ENCODE peak calls at places on chromosomes 5 and 9, in seven cellular contexts. Q is neuronal stem cell; F is astrocyte; M is CD8-positive, alpha-beta memory T cell; R is WERI-Rb-1; W is adrenal gland; T is left lung. C is an unnamed sample. For H3K36me3, the result is how much of the 10 kb centered on the place peaks cover.

GRCh38 chr5:141431286-141431685 is 979 bp downstream of the PCDHGA12 start:
- DNase-seq in F (peak), Q (no peak), M (no peak), T (no peak), W (peak), R (no peak), C (no peak)

GRCh38 chr5:78908173-78908901 is 76.8 kb downstream of the ARSB start:
- DNase-seq in M (no peak), F (peak), W (peak), T (peak), Q (peak), R (peak), C (no peak)

GRCh38 chr5:166046956-166047355 is 2244.5 kb upstream of the WWC1 start:
- DNase-seq in Q (no peak), M (no peak), W (no peak), T (no peak), R (no peak), F (no peak), C (no peak)

GRCh38 chr5:78649816-78650561 is 1.4 kb upstream of the LHFPL2 start:
- DNase-seq in W (no peak), F (peak), R (no peak), T (no peak), Q (no peak), M (no peak), C (no peak)

GRCh38 chr5:78178356-78178755 is 116.1 kb downstream of the AP3B1 start:
- DNase-seq in T (no peak), Q (no peak), W (no peak), F (no peak), M (no peak), R (no peak), C (no peak)

GRCh38 chr5:94793816-94794198 is 175.3 kb downstream of the SLF1 start:
- DNase-seq in M (no peak), W (no peak), F (peak), R (no peak), Q (no peak), T (no peak), C (no peak)

GRCh38 chr5:13477118-13477737 is 467.3 kb downstream of the DNAH5 start:
- DNase-seq in W (no peak), R (no peak), M (no peak), F (peak), Q (no peak), T (no peak), C (no peak)

GRCh38 chr9:99241106-99241505 is 19.0 kb downstream of the SEC61B start:
- DNase-seq in R (no peak), T (no peak), W (no peak), Q (no peak), M (no peak), F (no peak), C (no peak)

GRCh38 chr9:124040186-124040920 is 28.8 kb downstream of the LHX2 start:
- DNase-seq in Q (no peak), M (no peak), F (peak), R (peak), W (no peak), T (no peak), C (peak)

GRCh38 chr5:142830241-142831018 is 60.3 kb downstream of the ARHGAP26 start:
- DNase-seq in R (no peak), T (no peak), F (peak), W (no peak), Q (no peak), M (no peak), C (no peak)

GRCh38 chr5:28958581-28958980 is 1920.2 kb upstream of the CDH9 start:
- DNase-seq in Q (no peak), M (no peak), T (no peak), F (no peak), W (no peak), R (no peak), C (no peak)

GRCh38 chr5:73266309-73266708 is 93.3 kb downstream of the TMEM174 start:
- DNase-seq in W (no peak), T (no peak), F (no peak), Q (no peak), R (no peak), M (no peak), C (no peak)

GRCh38 chr9:133703571-133704399 is 34.4 kb downstream of the SARDH start:
- DNase-seq in M (no peak), W (no peak), R (peak), Q (no peak), F (no peak), T (peak), C (peak)

GRCh38 chr9:126915281-126915816 is 767 bp downstream of the RALGPS1 start:
- DNase-seq in R (peak), Q (peak), W (peak), F (no peak), M (no peak), T (peak), C (peak)

GRCh38 chr5:9230355-9230754 is 315.5 kb downstream of the SEMA5A start:
- DNase-seq in T (no peak), M (no peak), R (no peak), W (no peak), Q (no peak), F (no peak), C (no peak)

GRCh38 chr5:169895876-169896275 is 84.4 kb downstream of the INSYN2B start:
- DNase-seq in T (no peak), Q (no peak), W (peak), F (no peak), M (no peak), R (no peak), C (no peak)

GRCh38 chr9:78573669-78574068 is 276.7 kb downstream of the PSAT1 start:
- DNase-seq in M (no peak), Q (no peak), F (no peak), T (no peak), R (no peak), W (no peak), C (no peak)

GRCh38 chr5:167921796-167922195 is 369.6 kb upstream of the WWC1 start:
- DNase-seq in R (no peak), T (no peak), W (no peak), F (no peak), Q (no peak), M (no peak), C (no peak)

GRCh38 chr5:8842906-8843590 is 702.8 kb downstream of the SEMA5A start:
- DNase-seq in R (peak), M (no peak), T (no peak), W (no peak), F (no peak), Q (no peak), C (no peak)

GRCh38 chr5:36610629-36611028 is 4.2 kb downstream of the SLC1A3 start:
- DNase-seq in T (no peak), W (no peak), M (no peak), Q (no peak), R (no peak), F (no peak), C (no peak)

GRCh38 chr9:14331120-14331519 is 17.2 kb upstream of the NFIB start:
- DNase-seq in R (no peak), F (no peak), Q (no peak), W (peak), M (no peak), T (no peak), C (no peak)

GRCh38 chr5:79151933-79152671 is 40.5 kb downstream of the BHMT start:
- DNase-seq in M (no peak), R (no peak), T (no peak), F (peak), Q (no peak), W (no peak), C (no peak)

DNA sequence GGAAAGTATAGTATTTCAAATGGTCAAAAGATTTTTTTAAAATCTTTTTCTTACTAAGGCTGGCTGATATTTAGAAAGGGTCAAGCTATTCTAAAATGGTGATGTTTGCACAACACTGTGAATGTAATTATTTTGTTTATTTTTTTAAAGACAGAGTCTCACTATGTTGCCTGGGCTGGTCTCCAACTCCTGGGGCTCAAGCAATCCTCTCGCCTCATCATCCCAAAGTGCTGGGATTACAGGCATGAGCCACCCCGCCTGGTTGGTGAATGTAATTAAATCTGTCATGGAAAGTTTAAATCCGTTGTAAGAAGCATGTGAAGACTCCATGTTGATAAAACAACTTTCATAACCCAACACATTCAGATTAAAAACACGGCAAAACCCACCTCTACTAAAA is 2.6 kb downstream of the UBTD2 start:
- DNase-seq in R (peak), T (no peak), Q (no peak), F (peak), M (no peak), W (peak), C (no peak)
- H3K4me3 ChIP-seq in R (no peak), T (no peak), Q (no peak), F (peak), M (no peak), W (no peak), C (no peak)

GRCh38 chr5:55929020-55929799 is 65.6 kb downstream of the IL6ST start:
- DNase-seq in R (no peak), W (no peak), F (no peak), T (no peak), M (no peak), Q (no peak), C (peak)
- H3K36me3 ChIP-seq in R (under half), W (under half), F (under half), T (under half), M (under half), Q (under half), C (under half)

GRCh38 chr9:136975624-136976023 is 1.7 kb upstream of the PTGDS start:
- DNase-seq in R (peak), T (no peak), M (no peak), Q (no peak), F (no peak), W (no peak), C (no peak)

GRCh38 chr9:136978865-136979544 is 1.7 kb downstream of the PTGDS start:
- DNase-seq in T (no peak), M (no peak), R (no peak), F (no peak), Q (no peak), W (no peak), C (no peak)

GRCh38 chr9:136978073-136978864 is 965 bp downstream of the PTGDS start:
- DNase-seq in T (peak), W (peak), Q (peak), F (no peak), R (no peak), M (peak), C (no peak)

GRCh38 chr9:136974834-136975535 is 2.3 kb upstream of the PTGDS start:
- DNase-seq in R (no peak), W (no peak), F (no peak), T (no peak), M (no peak), Q (no peak), C (no peak)

DNA sequence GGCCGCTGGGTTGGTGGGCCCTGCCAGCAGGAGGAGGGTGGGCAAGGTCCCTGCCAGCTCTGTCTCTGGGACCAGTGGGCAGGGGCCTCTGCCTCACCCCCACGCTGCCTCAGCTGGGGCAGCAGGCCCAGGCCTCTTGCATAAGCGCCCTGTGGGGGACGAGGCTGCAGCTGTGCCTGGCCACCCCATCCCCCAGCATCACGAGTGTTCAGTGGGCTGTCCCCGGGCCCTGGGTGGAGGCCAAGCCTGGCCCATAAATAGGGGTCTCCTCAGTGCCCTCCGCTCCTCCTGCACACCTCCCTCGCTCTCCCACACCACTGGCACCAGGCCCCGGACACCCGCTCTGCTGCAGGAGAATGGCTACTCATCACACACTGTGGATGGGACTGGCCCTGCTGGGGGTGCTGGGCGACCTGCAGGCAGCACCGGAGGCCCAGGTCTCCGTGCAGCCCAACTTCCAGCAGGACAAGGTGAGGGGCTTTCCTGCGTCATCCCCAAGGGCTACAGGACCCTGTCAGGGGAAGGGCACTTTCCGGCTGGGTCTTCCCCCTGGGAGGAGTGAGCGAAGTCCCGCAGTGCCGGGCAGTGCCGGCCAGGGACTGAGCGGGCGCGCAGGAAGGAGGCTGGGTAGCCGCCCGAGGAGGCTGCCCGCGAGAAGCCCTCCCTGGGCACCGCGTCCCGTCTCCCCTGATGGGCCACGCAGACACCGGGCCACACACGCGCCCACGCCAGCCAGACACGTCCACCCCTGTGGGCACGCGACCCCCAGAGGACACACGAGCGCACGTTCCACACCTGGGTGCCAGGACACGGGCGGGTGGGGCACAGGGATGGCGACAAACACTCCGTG is at the start of gene PTGDS:
- DNase-seq in T (peak), R (no peak), F (no peak), Q (no peak), M (no peak), W (no peak), C (no peak)
- H3K27ac ChIP-seq in T (peak), R (no peak), F (no peak), Q (no peak), M (no peak), W (no peak), C (no peak)

GRCh38 chr5:149605354-149605997 is 24.2 kb downstream of the ARHGEF37 start:
- DNase-seq in W (no peak), R (no peak), F (no peak), M (no peak), Q (no peak), T (no peak), C (no peak)
- H3K4me3 ChIP-seq in W (no peak), R (no peak), F (no peak), M (no peak), Q (no peak), T (no peak), C (no peak)

DNA sequence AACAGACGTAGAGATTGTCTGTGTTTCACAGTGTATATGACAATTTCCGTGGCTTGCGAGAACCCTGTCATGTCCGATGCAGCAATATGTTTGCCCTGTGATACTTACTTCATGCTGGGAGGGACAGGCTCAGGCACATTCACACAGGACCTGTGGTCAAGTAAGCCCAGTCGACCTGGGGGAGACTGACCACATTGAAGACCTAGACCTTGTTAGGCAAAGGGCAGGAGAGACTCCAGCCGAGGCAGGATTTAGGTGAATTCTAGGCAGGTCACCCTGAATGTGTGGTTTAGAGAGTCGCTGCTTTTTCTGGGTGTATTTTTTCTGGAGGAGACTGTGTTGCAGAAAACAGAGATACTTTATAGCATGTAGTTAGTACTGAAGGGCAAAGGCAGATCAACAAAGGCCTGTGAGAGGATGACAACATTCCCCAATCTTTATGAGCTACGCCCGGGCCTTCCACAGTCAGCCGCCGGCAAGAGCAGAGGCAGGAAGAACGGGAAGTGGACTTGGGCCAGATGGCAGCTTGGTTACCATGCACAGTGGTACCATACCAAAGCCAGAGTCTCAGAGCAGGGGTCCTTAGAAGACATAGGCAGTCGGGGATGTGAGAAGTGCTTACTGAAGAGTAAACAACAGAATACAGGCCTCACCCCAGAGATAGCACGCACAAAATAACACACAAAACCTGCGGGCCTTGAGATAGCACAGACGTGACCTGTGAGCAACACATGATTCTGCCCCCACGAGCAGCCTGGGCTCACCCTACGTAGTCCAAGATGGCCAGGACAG is 220.7 kb downstream of the CACNA1B start:
- DNase-seq in Q (no peak), T (no peak), W (no peak), M (no peak), F (no peak), R (no peak), C (no peak)
- H3K36me3 ChIP-seq in Q (under half), T (under half), W (under half), M (under half), F (under half), R (under half), C (under half)

DNA sequence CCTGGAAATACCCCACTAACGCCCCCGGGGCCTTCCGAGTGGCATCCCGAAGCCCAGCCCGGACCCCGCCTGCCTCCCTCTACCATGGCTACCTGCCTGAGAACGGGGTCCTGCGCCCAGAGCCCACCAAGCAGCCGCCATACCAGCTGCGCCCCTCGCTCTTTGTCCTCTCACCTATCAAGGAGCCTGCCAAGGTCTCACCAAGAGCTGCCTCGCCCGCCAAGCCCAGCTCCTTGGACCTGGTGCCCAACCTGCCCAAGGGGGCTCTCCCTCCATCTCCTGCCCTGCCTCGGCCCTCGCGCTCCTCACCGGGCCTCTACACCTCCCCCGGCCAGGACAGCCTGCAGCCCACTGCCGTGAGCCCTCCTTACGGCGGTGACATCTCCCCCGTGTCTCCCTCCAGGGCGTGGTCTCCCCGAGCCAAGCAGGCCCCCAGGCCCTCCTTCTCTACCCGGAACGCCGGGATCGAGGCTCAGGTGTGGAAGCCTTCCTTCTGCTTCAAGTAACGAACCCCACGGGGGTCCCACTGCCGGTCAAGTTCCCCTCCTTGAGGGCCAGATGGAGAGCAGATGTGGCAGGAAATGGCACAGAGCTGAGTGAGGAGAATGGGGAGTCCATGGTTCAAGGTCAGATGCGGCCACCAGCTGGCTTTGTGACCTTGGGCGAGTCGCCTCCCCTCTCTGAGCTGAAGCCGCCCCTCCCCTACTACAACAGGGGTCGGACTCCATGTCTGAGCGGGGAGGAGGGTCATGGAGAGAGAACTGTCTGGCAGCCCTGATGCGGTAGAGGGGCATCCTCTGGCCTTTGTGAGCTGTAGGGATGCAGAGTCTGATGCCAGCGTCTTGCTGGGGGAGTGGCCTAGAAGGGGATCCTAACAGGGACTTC is 9.6 kb downstream of the SYNPO start:
- DNase-seq in T (peak), F (no peak), Q (no peak), R (no peak), W (no peak), M (no peak), C (no peak)
- H3K27ac ChIP-seq in T (no peak), F (no peak), Q (no peak), R (no peak), W (no peak), M (no peak), C (no peak)

DNA sequence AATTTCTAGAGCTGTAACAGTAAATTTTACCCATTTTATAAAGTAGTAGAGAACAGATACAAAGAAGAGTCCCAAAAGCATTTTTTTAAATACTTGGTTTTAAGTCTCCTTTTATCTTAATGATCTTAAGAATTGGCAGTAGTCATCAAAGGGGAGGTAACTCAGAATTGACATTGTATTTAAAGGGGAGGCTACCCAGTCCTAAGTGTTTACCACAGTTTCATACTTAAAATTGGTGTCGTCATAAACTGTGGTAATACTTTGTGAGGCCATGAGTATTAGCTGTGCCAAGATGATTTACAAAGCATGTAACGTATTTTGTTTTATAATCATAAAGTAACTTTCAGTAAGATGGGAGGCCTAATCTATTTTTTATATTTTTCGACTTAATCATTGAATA is 14.8 kb downstream of the SLC25A46 start:
- DNase-seq in W (no peak), M (no peak), R (no peak), T (no peak), F (no peak), Q (no peak), C (no peak)
- H3K4me3 ChIP-seq in W (no peak), M (no peak), R (no peak), T (no peak), F (no peak), Q (no peak), C (no peak)

DNA sequence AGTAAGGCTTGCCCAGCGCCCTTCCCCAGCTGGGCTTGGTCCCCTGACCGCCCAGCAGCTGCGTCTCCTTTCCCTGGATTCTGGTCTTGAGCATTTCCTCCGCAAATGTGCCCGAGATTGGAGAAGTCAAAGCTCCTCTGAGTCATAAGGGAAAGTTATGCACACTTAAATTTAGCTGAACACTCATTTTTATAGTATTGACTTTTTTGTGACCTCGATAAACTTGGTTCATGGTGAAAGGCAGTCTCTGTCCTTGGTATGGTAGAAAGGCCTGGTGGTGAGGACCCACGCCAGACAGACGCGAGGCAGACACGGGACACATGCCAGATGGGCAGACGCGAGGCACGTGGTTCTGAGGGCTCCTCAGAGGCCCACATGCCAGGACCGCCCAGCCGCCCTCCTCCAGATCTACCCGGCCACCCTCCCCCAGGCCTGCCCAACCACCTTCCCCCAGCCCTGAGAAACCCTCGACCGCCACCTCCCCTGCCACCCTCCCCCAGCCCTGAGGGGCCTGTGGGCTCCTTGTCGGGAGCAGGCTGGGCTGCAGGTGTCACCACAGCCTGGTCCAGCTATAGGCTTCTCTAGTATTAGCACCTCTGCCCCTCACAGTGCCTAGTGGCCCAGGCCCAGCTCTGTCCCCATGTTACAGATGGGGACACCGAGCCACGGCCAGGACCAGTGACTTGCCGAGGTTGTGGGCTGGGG is 60.9 kb upstream of the CACNA1B start:
- DNase-seq in R (no peak), W (peak), F (no peak), Q (no peak), M (no peak), T (peak), C (no peak)
- H3K36me3 ChIP-seq in R (half or more), W (under half), F (under half), Q (half or more), M (under half), T (under half), C (half or more)

C was measured in suprapubic skin.